ENCODE peak calls at places on chromosomes 13 and 19, in nine cellular contexts. K, Z, P, D, F, O, M, I and S are unnamed samples.

GRCh38 chr19:8367327-8368001 is 3.5 kb downstream of the ANGPTL4 start:
- DNase-seq in K (peak; percentile 94), Z (no peak), P (peak; percentile 90), D (no peak), F (no peak), O (peak; percentile 31), M (no peak), I (peak; percentile 89), S (no peak)

GRCh38 chr13:76522083-76522755 is 364.0 kb downstream of the KCTD12 start:
- DNase-seq in K (no peak), Z (no peak), P (peak; percentile 86), D (no peak), F (no peak), O (no peak), M (no peak), I (peak; percentile 83), S (no peak)

GRCh38 chr13:99577934-99578917 is 77.0 kb downstream of the TM9SF2 start:
- DNase-seq in K (no peak), Z (no peak), P (no peak), D (no peak), F (no peak), O (no peak), M (no peak), I (peak; percentile 4), S (no peak)

GRCh38 chr19:10454267-10454666 is 33.9 kb downstream of the PDE4A start:
- DNase-seq in K (no peak), Z (no peak), P (no peak), D (no peak), F (no peak), O (no peak), M (no peak), I (peak; percentile 65), S (no peak)

GRCh38 chr19:36209372-36209771 is 5.1 kb downstream of the ZNF565 start:
- DNase-seq in K (no peak), Z (no peak), P (no peak), D (no peak), F (no peak), O (no peak), M (no peak), I (no peak), S (no peak)

GRCh38 chr19:42850981-42851717 is 28.4 kb downstream of the PSG1 start:
- DNase-seq in K (peak; percentile 55), Z (no peak), P (peak; percentile 81), D (no peak), F (no peak), O (no peak), M (no peak), I (no peak), S (no peak)

GRCh38 chr13:94480672-94481145 is 1.2 kb upstream of the DCT start:
- DNase-seq in K (peak; percentile 27), Z (no peak), P (no peak), D (no peak), F (no peak), O (no peak), M (no peak), I (peak; percentile 97), S (no peak)

GRCh38 chr19:47353307-47353712 is 4.2 kb downstream of the DHX34 start:
- DNase-seq in K (no peak), Z (no peak), P (no peak), D (no peak), F (no peak), O (no peak), M (no peak), I (no peak), S (no peak)

GRCh38 chr13:99421271-99421670 is 80.0 kb upstream of the TM9SF2 start:
- DNase-seq in K (no peak), Z (no peak), P (no peak), D (no peak), F (no peak), O (no peak), M (no peak), I (no peak), S (no peak)

GRCh38 chr13:111554539-111555267 is 234.3 kb downstream of the TEX29 start:
- DNase-seq in K (no peak), Z (no peak), P (no peak), D (no peak), F (no peak), O (no peak), M (no peak), I (no peak), S (no peak)

GRCh38 chr19:45395524-45396388 is 9.1 kb downstream of the PPP1R13L start:
- DNase-seq in K (no peak), Z (no peak), P (no peak), D (no peak), F (no peak), O (no peak), M (no peak), I (no peak), S (no peak)

GRCh38 chr13:109630281-109630680 is 156.1 kb downstream of the IRS2 start:
- DNase-seq in K (no peak), Z (no peak), P (no peak), D (no peak), F (no peak), O (no peak), M (no peak), I (no peak), S (no peak)

GRCh38 chr13:57624565-57625435 is 6.7 kb upstream of the PCDH17 start:
- DNase-seq in K (no peak), Z (no peak), P (peak; percentile 11), D (no peak), F (no peak), O (peak; percentile 57), M (no peak), I (peak; percentile 72), S (no peak)

GRCh38 chr13:91714726-91715334 is 316.4 kb downstream of the GPC5 start:
- DNase-seq in K (no peak), Z (no peak), P (no peak), D (no peak), F (no peak), O (no peak), M (no peak), I (peak; percentile 4), S (no peak)

GRCh38 chr19:11087870-11088507 is 1.3 kb upstream of the LDLR start:
- DNase-seq in K (no peak), Z (no peak), P (no peak), D (no peak), F (no peak), O (no peak), M (no peak), I (no peak), S (no peak)

GRCh38 chr13:65965496-65965895 is 1264.6 kb downstream of the PCDH9 start:
- DNase-seq in K (no peak), Z (no peak), P (no peak), D (no peak), F (no peak), O (no peak), M (no peak), I (no peak), S (no peak)

GRCh38 chr13:39571502-39572092 is 31.4 kb downstream of the LHFPL6 start:
- DNase-seq in K (peak; percentile 38), Z (no peak), P (no peak), D (no peak), F (no peak), O (no peak), M (no peak), I (no peak), S (no peak)

GRCh38 chr19:53102186-53102585 is 1.0 kb downstream of the ZNF160 start:
- DNase-seq in K (no peak), Z (no peak), P (no peak), D (no peak), F (no peak), O (no peak), M (no peak), I (peak; percentile 53), S (no peak)